ENCODE peak calls at places on chromosomes 12 and 14, in ten cellular contexts. One of them, this sample, is unnamed.

GRCh38 chr12:125015680-125016310 is 22.4 kb downstream of the BRI3BP start:
- DNase-seq in BE2C: no peak
- DNase-seq in heart right ventricle: no peak
- DNase-seq in brain microvascular endothelial cell: no peak
- DNase-seq in CD8-positive, alpha-beta T cell: no peak
- DNase-seq in cardiac muscle cell: no peak
- DNase-seq in lower lobe of right lung: no peak
- DNase-seq in thoracic aorta: no peak
- DNase-seq in right cardiac atrium: no peak
- DNase-seq in GM12864: no peak
- DNase-seq in this sample: no peak

GRCh38 chr12:3311027-3311402 is 180.0 kb upstream of the PRMT8 start:
- DNase-seq in CD8-positive, alpha-beta T cell: no peak
- DNase-seq in heart right ventricle: no peak
- DNase-seq in lower lobe of right lung: no peak
- DNase-seq in right cardiac atrium: no peak
- DNase-seq in brain microvascular endothelial cell: no peak
- DNase-seq in thoracic aorta: no peak
- DNase-seq in BE2C: no peak
- DNase-seq in cardiac muscle cell: no peak
- DNase-seq in GM12864: no peak
- DNase-seq in this sample: no peak

GRCh38 chr12:130606245-130606644 is 109.9 kb downstream of the RIMBP2 start:
- DNase-seq in right cardiac atrium: no peak
- DNase-seq in lower lobe of right lung: no peak
- DNase-seq in thoracic aorta: no peak
- DNase-seq in brain microvascular endothelial cell: no peak
- DNase-seq in CD8-positive, alpha-beta T cell: no peak
- DNase-seq in GM12864: peak; percentile 13
- DNase-seq in heart right ventricle: no peak
- DNase-seq in cardiac muscle cell: no peak
- DNase-seq in BE2C: no peak
- DNase-seq in this sample: no peak

GRCh38 chr12:107064687-107065086 is 28.7 kb downstream of the CRY1 start:
- DNase-seq in lower lobe of right lung: no peak
- DNase-seq in CD8-positive, alpha-beta T cell: no peak
- DNase-seq in GM12864: no peak
- DNase-seq in thoracic aorta: no peak
- DNase-seq in BE2C: no peak
- DNase-seq in cardiac muscle cell: no peak
- DNase-seq in brain microvascular endothelial cell: no peak
- DNase-seq in right cardiac atrium: no peak
- DNase-seq in heart right ventricle: no peak
- DNase-seq in this sample: no peak

GRCh38 chr12:77724367-77724957 is 106.2 kb upstream of the NAV3 start:
- DNase-seq in lower lobe of right lung: no peak
- DNase-seq in CD8-positive, alpha-beta T cell: no peak
- DNase-seq in right cardiac atrium: no peak
- DNase-seq in heart right ventricle: no peak
- DNase-seq in GM12864: no peak
- DNase-seq in cardiac muscle cell: peak; percentile 72
- DNase-seq in BE2C: no peak
- DNase-seq in brain microvascular endothelial cell: peak; percentile 48
- DNase-seq in thoracic aorta: no peak
- DNase-seq in this sample: peak; percentile 56

GRCh38 chr12:94074970-94075695 is 73.2 kb upstream of the PLXNC1 start:
- DNase-seq in right cardiac atrium: peak; percentile 65
- DNase-seq in GM12864: no peak
- DNase-seq in heart right ventricle: peak; percentile 57
- DNase-seq in brain microvascular endothelial cell: peak; percentile 76
- DNase-seq in BE2C: peak; percentile 40
- DNase-seq in CD8-positive, alpha-beta T cell: no peak
- DNase-seq in cardiac muscle cell: peak; percentile 97
- DNase-seq in thoracic aorta: no peak
- DNase-seq in lower lobe of right lung: peak; percentile 62
- DNase-seq in this sample: peak; percentile 53

GRCh38 chr12:105935106-105935505 is 203.6 kb downstream of the NUAK1 start:
- DNase-seq in lower lobe of right lung: no peak
- DNase-seq in cardiac muscle cell: peak; percentile 54
- DNase-seq in GM12864: no peak
- DNase-seq in brain microvascular endothelial cell: peak; percentile 23
- DNase-seq in BE2C: no peak
- DNase-seq in CD8-positive, alpha-beta T cell: no peak
- DNase-seq in heart right ventricle: no peak
- DNase-seq in thoracic aorta: no peak
- DNase-seq in right cardiac atrium: no peak
- DNase-seq in this sample: no peak

GRCh38 chr14:37985826-37986470 is 221.8 kb upstream of the SSTR1 start:
- DNase-seq in cardiac muscle cell: peak; percentile 69
- DNase-seq in heart right ventricle: no peak
- DNase-seq in right cardiac atrium: peak; percentile 14
- DNase-seq in brain microvascular endothelial cell: peak; percentile 0
- DNase-seq in CD8-positive, alpha-beta T cell: no peak
- DNase-seq in BE2C: peak; percentile 61
- DNase-seq in lower lobe of right lung: no peak
- DNase-seq in GM12864: peak; percentile 3
- DNase-seq in thoracic aorta: no peak
- DNase-seq in this sample: peak; percentile 95

GRCh38 chr14:50045039-50045711 is 71.2 kb downstream of the VCPKMT start:
- DNase-seq in cardiac muscle cell: peak; percentile 80
- DNase-seq in BE2C: no peak
- DNase-seq in GM12864: no peak
- DNase-seq in right cardiac atrium: peak; percentile 88
- DNase-seq in thoracic aorta: peak; percentile 74
- DNase-seq in brain microvascular endothelial cell: peak; percentile 50
- DNase-seq in heart right ventricle: peak; percentile 71
- DNase-seq in lower lobe of right lung: peak; percentile 85
- DNase-seq in CD8-positive, alpha-beta T cell: peak; percentile 27
- DNase-seq in this sample: no peak

GRCh38 chr12:94571556-94571955 is 78.8 kb downstream of the TMCC3 start:
- DNase-seq in thoracic aorta: no peak
- DNase-seq in GM12864: no peak
- DNase-seq in CD8-positive, alpha-beta T cell: no peak
- DNase-seq in cardiac muscle cell: peak; percentile 90
- DNase-seq in brain microvascular endothelial cell: peak; percentile 77
- DNase-seq in BE2C: peak; percentile 39
- DNase-seq in right cardiac atrium: peak; percentile 51
- DNase-seq in lower lobe of right lung: no peak
- DNase-seq in heart right ventricle: no peak
- DNase-seq in this sample: no peak

GRCh38 chr14:74085047-74085637 is 386 bp downstream of the LIN52 start:
- DNase-seq in GM12864: no peak
- DNase-seq in brain microvascular endothelial cell: peak; percentile 29
- DNase-seq in right cardiac atrium: peak; percentile 27
- DNase-seq in heart right ventricle: no peak
- DNase-seq in CD8-positive, alpha-beta T cell: no peak
- DNase-seq in lower lobe of right lung: no peak
- DNase-seq in BE2C: no peak
- DNase-seq in cardiac muscle cell: peak; percentile 21
- DNase-seq in thoracic aorta: no peak
- DNase-seq in this sample: peak; percentile 81

GRCh38 chr12:88308825-88309224 is 166.7 kb downstream of the TMTC3 start:
- DNase-seq in right cardiac atrium: no peak
- DNase-seq in CD8-positive, alpha-beta T cell: no peak
- DNase-seq in GM12864: no peak
- DNase-seq in thoracic aorta: no peak
- DNase-seq in brain microvascular endothelial cell: peak; percentile 74
- DNase-seq in heart right ventricle: no peak
- DNase-seq in cardiac muscle cell: peak; percentile 90
- DNase-seq in lower lobe of right lung: no peak
- DNase-seq in BE2C: no peak
- DNase-seq in this sample: no peak

GRCh38 chr12:129357233-129357632 is 504.0 kb downstream of the GLT1D1 start:
- DNase-seq in lower lobe of right lung: no peak
- DNase-seq in right cardiac atrium: no peak
- DNase-seq in GM12864: no peak
- DNase-seq in heart right ventricle: no peak
- DNase-seq in brain microvascular endothelial cell: no peak
- DNase-seq in cardiac muscle cell: no peak
- DNase-seq in BE2C: no peak
- DNase-seq in thoracic aorta: no peak
- DNase-seq in CD8-positive, alpha-beta T cell: no peak
- DNase-seq in this sample: no peak

GRCh38 chr12:129363041-129363440 is 509.8 kb downstream of the GLT1D1 start:
- DNase-seq in right cardiac atrium: no peak
- DNase-seq in GM12864: no peak
- DNase-seq in BE2C: no peak
- DNase-seq in thoracic aorta: no peak
- DNase-seq in heart right ventricle: no peak
- DNase-seq in CD8-positive, alpha-beta T cell: no peak
- DNase-seq in cardiac muscle cell: no peak
- DNase-seq in brain microvascular endothelial cell: no peak
- DNase-seq in lower lobe of right lung: no peak
- DNase-seq in this sample: no peak
- H3K4me3 ChIP-seq in right cardiac atrium: no peak overlapping the region
- H3K4me3 ChIP-seq in GM12864: no peak overlapping the region
- H3K4me3 ChIP-seq in BE2C: no peak overlapping the region
- H3K4me3 ChIP-seq in thoracic aorta: no peak overlapping the region
- H3K4me3 ChIP-seq in heart right ventricle: no peak overlapping the region
- H3K4me3 ChIP-seq in CD8-positive, alpha-beta T cell: no peak overlapping the region
- H3K4me3 ChIP-seq in cardiac muscle cell: no peak overlapping the region
- H3K4me3 ChIP-seq in brain microvascular endothelial cell: no peak overlapping the region
- H3K4me3 ChIP-seq in lower lobe of right lung: no peak overlapping the region
- H3K4me3 ChIP-seq in this sample: no peak overlapping the region

GRCh38 chr12:70245458-70245857 is 2.2 kb downstream of the CNOT2 start:
- DNase-seq in lower lobe of right lung: no peak
- DNase-seq in BE2C: no peak
- DNase-seq in thoracic aorta: no peak
- DNase-seq in heart right ventricle: no peak
- DNase-seq in right cardiac atrium: no peak
- DNase-seq in brain microvascular endothelial cell: no peak
- DNase-seq in cardiac muscle cell: no peak
- DNase-seq in CD8-positive, alpha-beta T cell: no peak
- DNase-seq in GM12864: no peak
- DNase-seq in this sample: no peak
- H3K4me3 ChIP-seq in lower lobe of right lung: peak overlapping the region; percentile 86
- H3K4me3 ChIP-seq in BE2C: no peak overlapping the region
- H3K4me3 ChIP-seq in thoracic aorta: no peak overlapping the region
- H3K4me3 ChIP-seq in heart right ventricle: peak overlapping the region; percentile 87
- H3K4me3 ChIP-seq in right cardiac atrium: no peak overlapping the region
- H3K4me3 ChIP-seq in brain microvascular endothelial cell: no peak overlapping the region
- H3K4me3 ChIP-seq in cardiac muscle cell: no peak overlapping the region
- H3K4me3 ChIP-seq in CD8-positive, alpha-beta T cell: no peak overlapping the region
- H3K4me3 ChIP-seq in GM12864: no peak overlapping the region
- H3K4me3 ChIP-seq in this sample: peak overlapping the region; percentile 94

GRCh38 chr12:1591029-1591428 is 3.4 kb downstream of the FBXL14 start:
- DNase-seq in GM12864: no peak
- DNase-seq in thoracic aorta: no peak
- DNase-seq in heart right ventricle: no peak
- DNase-seq in cardiac muscle cell: no peak
- DNase-seq in right cardiac atrium: no peak
- DNase-seq in BE2C: no peak
- DNase-seq in CD8-positive, alpha-beta T cell: no peak
- DNase-seq in brain microvascular endothelial cell: no peak
- DNase-seq in lower lobe of right lung: no peak
- DNase-seq in this sample: no peak
- H3K4me3 ChIP-seq in GM12864: no peak overlapping the region
- H3K4me3 ChIP-seq in thoracic aorta: peak overlapping the region; percentile 83
- H3K4me3 ChIP-seq in heart right ventricle: peak overlapping the region; percentile 98
- H3K4me3 ChIP-seq in cardiac muscle cell: peak overlapping the region; percentile 75
- H3K4me3 ChIP-seq in right cardiac atrium: peak overlapping the region; percentile 45
- H3K4me3 ChIP-seq in BE2C: peak overlapping the region; percentile 82
- H3K4me3 ChIP-seq in CD8-positive, alpha-beta T cell: no peak overlapping the region
- H3K4me3 ChIP-seq in brain microvascular endothelial cell: peak overlapping the region; percentile 72
- H3K4me3 ChIP-seq in lower lobe of right lung: peak overlapping the region; percentile 92
- H3K4me3 ChIP-seq in this sample: peak overlapping the region; percentile 23

DNA sequence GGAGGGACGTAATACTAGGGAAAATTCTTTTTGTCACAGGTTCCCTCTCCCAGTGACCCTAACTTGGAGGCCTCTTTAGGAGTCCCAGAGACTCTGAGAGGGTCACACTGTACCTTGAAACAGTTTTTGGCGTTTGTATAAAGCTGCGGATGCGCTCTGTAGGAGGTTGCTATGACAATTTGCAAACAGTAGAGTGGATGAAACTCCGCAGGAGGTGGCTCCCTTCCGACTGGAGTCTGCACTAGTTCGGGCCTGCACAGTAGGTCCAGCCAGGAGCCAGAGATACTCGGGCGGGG is 1.3 kb upstream of the DYRK2 start:
- DNase-seq in heart right ventricle: no peak
- DNase-seq in GM12864: no peak
- DNase-seq in lower lobe of right lung: no peak
- DNase-seq in cardiac muscle cell: no peak
- DNase-seq in brain microvascular endothelial cell: no peak
- DNase-seq in BE2C: no peak
- DNase-seq in right cardiac atrium: no peak
- DNase-seq in thoracic aorta: no peak
- DNase-seq in CD8-positive, alpha-beta T cell: no peak
- DNase-seq in this sample: no peak
- H3K4me3 ChIP-seq in heart right ventricle: peak overlapping the region; percentile 79
- H3K4me3 ChIP-seq in GM12864: no peak overlapping the region
- H3K4me3 ChIP-seq in lower lobe of right lung: no peak overlapping the region
- H3K4me3 ChIP-seq in cardiac muscle cell: no peak overlapping the region
- H3K4me3 ChIP-seq in brain microvascular endothelial cell: no peak overlapping the region
- H3K4me3 ChIP-seq in BE2C: no peak overlapping the region
- H3K4me3 ChIP-seq in right cardiac atrium: no peak overlapping the region
- H3K4me3 ChIP-seq in thoracic aorta: no peak overlapping the region
- H3K4me3 ChIP-seq in CD8-positive, alpha-beta T cell: peak overlapping the region; percentile 75
- H3K4me3 ChIP-seq in this sample: no peak overlapping the region

DNA sequence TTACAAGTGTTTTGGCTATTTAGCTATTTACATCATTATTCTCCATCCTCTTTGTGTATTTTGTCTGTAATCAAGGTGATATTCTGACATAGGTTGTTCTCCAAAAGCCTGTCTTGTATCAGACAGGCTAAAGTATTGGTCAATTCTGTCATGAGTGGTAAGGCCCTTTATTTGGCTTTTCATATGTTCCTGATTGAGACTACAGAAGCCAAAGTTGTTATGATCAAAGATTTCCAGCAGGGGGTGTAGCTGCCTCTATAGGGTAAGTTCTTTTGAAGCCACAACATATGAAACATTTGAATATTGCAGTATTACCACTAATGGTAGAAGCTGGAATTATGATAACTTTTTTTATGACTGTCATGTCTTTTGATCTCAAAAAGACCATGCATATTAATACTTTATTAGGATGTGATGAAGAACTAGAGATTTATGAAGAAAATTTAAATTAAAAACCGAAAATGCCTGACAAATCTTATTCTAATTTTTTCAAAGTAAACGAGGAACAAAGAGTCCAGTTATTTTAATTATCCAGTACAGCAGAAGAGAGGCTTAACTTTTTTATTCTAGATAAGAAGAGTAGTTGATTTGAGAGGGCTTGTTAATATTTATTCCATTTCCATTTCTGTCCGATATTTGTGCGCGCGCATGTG is 3.4 kb upstream of the ARHGAP5 start:
- DNase-seq in cardiac muscle cell: peak; percentile 89
- DNase-seq in thoracic aorta: no peak
- DNase-seq in BE2C: peak; percentile 62
- DNase-seq in brain microvascular endothelial cell: peak; percentile 86
- DNase-seq in heart right ventricle: no peak
- DNase-seq in GM12864: peak; percentile 57
- DNase-seq in lower lobe of right lung: no peak
- DNase-seq in CD8-positive, alpha-beta T cell: peak; percentile 10
- DNase-seq in right cardiac atrium: no peak
- DNase-seq in this sample: peak; percentile 95
- H3K4me3 ChIP-seq in cardiac muscle cell: no peak overlapping the region
- H3K4me3 ChIP-seq in thoracic aorta: no peak overlapping the region
- H3K4me3 ChIP-seq in BE2C: no peak overlapping the region
- H3K4me3 ChIP-seq in brain microvascular endothelial cell: no peak overlapping the region
- H3K4me3 ChIP-seq in heart right ventricle: no peak overlapping the region
- H3K4me3 ChIP-seq in GM12864: no peak overlapping the region
- H3K4me3 ChIP-seq in lower lobe of right lung: no peak overlapping the region
- H3K4me3 ChIP-seq in CD8-positive, alpha-beta T cell: no peak overlapping the region
- H3K4me3 ChIP-seq in right cardiac atrium: no peak overlapping the region
- H3K4me3 ChIP-seq in this sample: no peak overlapping the region

This sample was measured in Karpas-422.